ENCODE peak calls at places on chromosome 11, in seven cellular contexts. One of them, this sample, is unnamed.

GRCh38 chr11:66725646-66726045 is 3.4 kb downstream of the SPTBN2 start:
- DNase-seq in stimulated activated CD4-positive, alpha-beta T cell treated with anti-CD3 and anti-CD28 coated beads, Interleukin-12 subunit alpha, Interleukin-12 subunit beta, amount 100 ng/mL, for 48 hours: no peak
- DNase-seq in C1 segment of cervical spinal cord: no peak
- DNase-seq in lower leg skin: no peak
- DNase-seq in stimulated activated naive CD4-positive, alpha-beta T cell: no peak
- DNase-seq in activated CD4-positive, alpha-beta T cell treated with anti-CD3 and anti-CD28 coated beads for 4 hours: no peak
- DNase-seq in cardiac fibroblast: no peak
- DNase-seq in this sample: no peak

GRCh38 chr11:16791494-16791961 is 53.1 kb downstream of the C11orf58 start:
- DNase-seq in stimulated activated CD4-positive, alpha-beta T cell treated with anti-CD3 and anti-CD28 coated beads, Interleukin-12 subunit alpha, Interleukin-12 subunit beta, amount 100 ng/mL, for 48 hours: no peak
- DNase-seq in C1 segment of cervical spinal cord: no peak
- DNase-seq in activated CD4-positive, alpha-beta T cell treated with anti-CD3 and anti-CD28 coated beads for 4 hours: no peak
- DNase-seq in cardiac fibroblast: peak
- DNase-seq in lower leg skin: peak
- DNase-seq in stimulated activated naive CD4-positive, alpha-beta T cell: no peak
- DNase-seq in this sample: no peak

GRCh38 chr11:57379732-57380131 is 1.2 kb downstream of the PRG3 start:
- DNase-seq in activated CD4-positive, alpha-beta T cell treated with anti-CD3 and anti-CD28 coated beads for 4 hours: no peak
- DNase-seq in C1 segment of cervical spinal cord: no peak
- DNase-seq in lower leg skin: no peak
- DNase-seq in stimulated activated naive CD4-positive, alpha-beta T cell: no peak
- DNase-seq in stimulated activated CD4-positive, alpha-beta T cell treated with anti-CD3 and anti-CD28 coated beads, Interleukin-12 subunit alpha, Interleukin-12 subunit beta, amount 100 ng/mL, for 48 hours: no peak
- DNase-seq in cardiac fibroblast: peak
- DNase-seq in this sample: no peak

GRCh38 chr11:10778217-10778970 is 27.3 kb downstream of the CTR9 start:
- DNase-seq in cardiac fibroblast: peak
- DNase-seq in activated CD4-positive, alpha-beta T cell treated with anti-CD3 and anti-CD28 coated beads for 4 hours: no peak
- DNase-seq in lower leg skin: peak
- DNase-seq in stimulated activated naive CD4-positive, alpha-beta T cell: no peak
- DNase-seq in stimulated activated CD4-positive, alpha-beta T cell treated with anti-CD3 and anti-CD28 coated beads, Interleukin-12 subunit alpha, Interleukin-12 subunit beta, amount 100 ng/mL, for 48 hours: no peak
- DNase-seq in C1 segment of cervical spinal cord: no peak
- DNase-seq in this sample: no peak

GRCh38 chr11:117950999-117951961 is 22.1 kb upstream of the TMPRSS13 start:
- DNase-seq in stimulated activated naive CD4-positive, alpha-beta T cell: peak
- DNase-seq in C1 segment of cervical spinal cord: no peak
- DNase-seq in cardiac fibroblast: no peak
- DNase-seq in stimulated activated CD4-positive, alpha-beta T cell treated with anti-CD3 and anti-CD28 coated beads, Interleukin-12 subunit alpha, Interleukin-12 subunit beta, amount 100 ng/mL, for 48 hours: no peak
- DNase-seq in lower leg skin: no peak
- DNase-seq in activated CD4-positive, alpha-beta T cell treated with anti-CD3 and anti-CD28 coated beads for 4 hours: peak
- DNase-seq in this sample: no peak

GRCh38 chr11:110086892-110087309 is 6.3 kb upstream of the ZC3H12C start:
- DNase-seq in stimulated activated CD4-positive, alpha-beta T cell treated with anti-CD3 and anti-CD28 coated beads, Interleukin-12 subunit alpha, Interleukin-12 subunit beta, amount 100 ng/mL, for 48 hours: no peak
- DNase-seq in lower leg skin: peak
- DNase-seq in activated CD4-positive, alpha-beta T cell treated with anti-CD3 and anti-CD28 coated beads for 4 hours: no peak
- DNase-seq in cardiac fibroblast: peak
- DNase-seq in C1 segment of cervical spinal cord: no peak
- DNase-seq in stimulated activated naive CD4-positive, alpha-beta T cell: no peak
- DNase-seq in this sample: no peak

GRCh38 chr11:73236879-73237278 is 18.8 kb downstream of the P2RY2 start:
- DNase-seq in stimulated activated CD4-positive, alpha-beta T cell treated with anti-CD3 and anti-CD28 coated beads, Interleukin-12 subunit alpha, Interleukin-12 subunit beta, amount 100 ng/mL, for 48 hours: peak
- DNase-seq in C1 segment of cervical spinal cord: no peak
- DNase-seq in stimulated activated naive CD4-positive, alpha-beta T cell: no peak
- DNase-seq in cardiac fibroblast: peak
- DNase-seq in lower leg skin: no peak
- DNase-seq in activated CD4-positive, alpha-beta T cell treated with anti-CD3 and anti-CD28 coated beads for 4 hours: no peak
- DNase-seq in this sample: no peak

GRCh38 chr11:121367434-121367833 is 74.9 kb downstream of the SC5D start:
- DNase-seq in lower leg skin: no peak
- DNase-seq in stimulated activated CD4-positive, alpha-beta T cell treated with anti-CD3 and anti-CD28 coated beads, Interleukin-12 subunit alpha, Interleukin-12 subunit beta, amount 100 ng/mL, for 48 hours: no peak
- DNase-seq in activated CD4-positive, alpha-beta T cell treated with anti-CD3 and anti-CD28 coated beads for 4 hours: peak
- DNase-seq in C1 segment of cervical spinal cord: no peak
- DNase-seq in cardiac fibroblast: peak
- DNase-seq in stimulated activated naive CD4-positive, alpha-beta T cell: peak
- DNase-seq in this sample: no peak

GRCh38 chr11:35491231-35491871 is 34.1 kb downstream of the PAMR1 start:
- DNase-seq in stimulated activated CD4-positive, alpha-beta T cell treated with anti-CD3 and anti-CD28 coated beads, Interleukin-12 subunit alpha, Interleukin-12 subunit beta, amount 100 ng/mL, for 48 hours: no peak
- DNase-seq in cardiac fibroblast: peak
- DNase-seq in lower leg skin: no peak
- DNase-seq in C1 segment of cervical spinal cord: no peak
- DNase-seq in stimulated activated naive CD4-positive, alpha-beta T cell: no peak
- DNase-seq in activated CD4-positive, alpha-beta T cell treated with anti-CD3 and anti-CD28 coated beads for 4 hours: no peak
- DNase-seq in this sample: no peak